ENCODE peak calls at places on chromosome 10, in four cellular contexts. One of them, this sample, is unnamed.

GRCh38 chr10:74121368-74121767 is 29.3 kb downstream of the AP3M1 start:
- DNase-seq in NT2/D1: no peak
- DNase-seq in HCT116: no peak
- DNase-seq in neuronal stem cell: no peak
- DNase-seq in this sample: no peak

GRCh38 chr10:44979281-44980181 is 922 bp upstream of the DEPP1 start:
- DNase-seq in NT2/D1: no peak
- DNase-seq in HCT116: no peak
- DNase-seq in neuronal stem cell: no peak
- DNase-seq in this sample: no peak

GRCh38 chr10:86711957-86712708 is 43.8 kb downstream of the LDB3 start:
- DNase-seq in NT2/D1: peak
- DNase-seq in HCT116: no peak
- DNase-seq in neuronal stem cell: peak
- DNase-seq in this sample: no peak

GRCh38 chr10:20248309-20248708 is 432.1 kb downstream of the PLXDC2 start:
- DNase-seq in NT2/D1: no peak
- DNase-seq in HCT116: no peak
- DNase-seq in neuronal stem cell: no peak
- DNase-seq in this sample: no peak

GRCh38 chr10:46094931-46095755 is 49.1 kb upstream of the MSMB start:
- DNase-seq in NT2/D1: no peak
- DNase-seq in HCT116: no peak
- DNase-seq in neuronal stem cell: no peak
- DNase-seq in this sample: no peak

GRCh38 chr10:117552156-117552620 is 9.6 kb downstream of the EMX2 start:
- DNase-seq in NT2/D1: no peak
- DNase-seq in HCT116: no peak
- DNase-seq in neuronal stem cell: no peak
- DNase-seq in this sample: no peak

GRCh38 chr10:85927952-85928677 is 438.5 kb downstream of the GRID1 start:
- DNase-seq in NT2/D1: no peak
- DNase-seq in HCT116: no peak
- DNase-seq in neuronal stem cell: no peak
- DNase-seq in this sample: no peak

GRCh38 chr10:13354783-13355182 is 6.7 kb upstream of the SEPHS1 start:
- DNase-seq in NT2/D1: no peak
- DNase-seq in HCT116: no peak
- DNase-seq in neuronal stem cell: no peak
- DNase-seq in this sample: no peak

GRCh38 chr10:30769361-30769760 is 139.8 kb upstream of the LYZL2 start:
- DNase-seq in NT2/D1: no peak
- DNase-seq in HCT116: no peak
- DNase-seq in neuronal stem cell: no peak
- DNase-seq in this sample: no peak

GRCh38 chr10:118918689-118919088 is 110.8 kb upstream of the NANOS1 start:
- DNase-seq in NT2/D1: no peak
- DNase-seq in HCT116: no peak
- DNase-seq in neuronal stem cell: no peak
- DNase-seq in this sample: no peak

GRCh38 chr10:78358982-78359381 is 325.3 kb downstream of the RPS24 start:
- DNase-seq in NT2/D1: no peak
- DNase-seq in HCT116: no peak
- DNase-seq in neuronal stem cell: no peak
- DNase-seq in this sample: no peak

GRCh38 chr10:71081912-71082311 is 130.5 kb upstream of the UNC5B start:
- DNase-seq in NT2/D1: no peak
- DNase-seq in HCT116: no peak
- DNase-seq in neuronal stem cell: no peak
- DNase-seq in this sample: no peak

GRCh38 chr10:25875555-25876165 is 58.4 kb upstream of the MYO3A start:
- DNase-seq in NT2/D1: peak
- DNase-seq in HCT116: peak
- DNase-seq in neuronal stem cell: peak
- DNase-seq in this sample: peak

GRCh38 chr10:101047268-101047667 is 14.5 kb upstream of the KAZALD1 start:
- DNase-seq in NT2/D1: no peak
- DNase-seq in HCT116: no peak
- DNase-seq in neuronal stem cell: no peak
- DNase-seq in this sample: no peak

GRCh38 chr10:10532274-10532673 is 485.4 kb upstream of the CELF2 start:
- DNase-seq in NT2/D1: no peak
- DNase-seq in HCT116: no peak
- DNase-seq in neuronal stem cell: no peak
- DNase-seq in this sample: no peak

GRCh38 chr10:58512470-58513188 is at the start of gene BICC1:
- DNase-seq in NT2/D1: no peak
- DNase-seq in HCT116: no peak
- DNase-seq in neuronal stem cell: peak
- DNase-seq in this sample: no peak

GRCh38 chr10:16779375-16779774 is 37.8 kb downstream of the RSU1 start:
- DNase-seq in NT2/D1: no peak
- DNase-seq in HCT116: no peak
- DNase-seq in neuronal stem cell: no peak
- DNase-seq in this sample: no peak

GRCh38 chr10:86829472-86829871 is 73.1 kb downstream of the BMPR1A start:
- DNase-seq in NT2/D1: no peak
- DNase-seq in HCT116: no peak
- DNase-seq in neuronal stem cell: no peak
- DNase-seq in this sample: no peak

GRCh38 chr10:90148121-90148855 is 446.9 kb downstream of the KIF20B start:
- DNase-seq in NT2/D1: peak
- DNase-seq in HCT116: peak
- DNase-seq in neuronal stem cell: peak
- DNase-seq in this sample: no peak

GRCh38 chr10:6064119-6064518 is 2.0 kb upstream of the IL2RA start:
- DNase-seq in NT2/D1: no peak
- DNase-seq in HCT116: no peak
- DNase-seq in neuronal stem cell: no peak
- DNase-seq in this sample: no peak

GRCh38 chr10:132941640-132942051 is 724 bp downstream of the CFAP46 start:
- DNase-seq in NT2/D1: no peak
- DNase-seq in HCT116: no peak
- DNase-seq in neuronal stem cell: no peak
- DNase-seq in this sample: no peak

GRCh38 chr10:94630017-94630688 is 53.4 kb upstream of the CYP2C18 start:
- DNase-seq in NT2/D1: no peak
- DNase-seq in HCT116: peak
- DNase-seq in neuronal stem cell: peak
- DNase-seq in this sample: no peak

GRCh38 chr10:45589009-45589408 is 83.6 kb downstream of the ZFAND4 start:
- DNase-seq in NT2/D1: no peak
- DNase-seq in HCT116: no peak
- DNase-seq in neuronal stem cell: no peak
- DNase-seq in this sample: no peak

GRCh38 chr10:96626795-96627194 is 40.0 kb upstream of the TM9SF3 start:
- DNase-seq in NT2/D1: no peak
- DNase-seq in HCT116: no peak
- DNase-seq in neuronal stem cell: no peak
- DNase-seq in this sample: no peak

GRCh38 chr10:21547246-21547645 is 13.2 kb downstream of the MLLT10 start:
- DNase-seq in NT2/D1: no peak
- DNase-seq in HCT116: no peak
- DNase-seq in neuronal stem cell: no peak
- DNase-seq in this sample: no peak

GRCh38 chr10:72426982-72427381 is 72.3 kb upstream of the DNAJB12 start:
- DNase-seq in NT2/D1: no peak
- DNase-seq in HCT116: no peak
- DNase-seq in neuronal stem cell: peak
- DNase-seq in this sample: no peak

GRCh38 chr10:119090026-119090808 is 9.6 kb upstream of the EIF3A start:
- DNase-seq in NT2/D1: no peak
- DNase-seq in HCT116: no peak
- DNase-seq in neuronal stem cell: no peak
- DNase-seq in this sample: no peak

GRCh38 chr10:102449321-102450123 is 1.8 kb downstream of the C10orf95 start:
- DNase-seq in NT2/D1: no peak
- DNase-seq in HCT116: peak
- DNase-seq in neuronal stem cell: no peak
- DNase-seq in this sample: no peak

GRCh38 chr10:51867956-51868355 is 168.6 kb upstream of the CSTF2T start:
- DNase-seq in NT2/D1: no peak
- DNase-seq in HCT116: no peak
- DNase-seq in neuronal stem cell: no peak
- DNase-seq in this sample: no peak

GRCh38 chr10:95850791-95851190 is 57.0 kb upstream of the CC2D2B start:
- DNase-seq in NT2/D1: no peak
- DNase-seq in HCT116: no peak
- DNase-seq in neuronal stem cell: no peak
- DNase-seq in this sample: no peak

GRCh38 chr10:122310311-122311050 is 39.4 kb downstream of the BTBD16 start:
- DNase-seq in NT2/D1: no peak
- DNase-seq in HCT116: no peak
- DNase-seq in neuronal stem cell: no peak
- DNase-seq in this sample: no peak

GRCh38 chr10:122306744-122307143 is 35.6 kb downstream of the BTBD16 start:
- DNase-seq in NT2/D1: no peak
- DNase-seq in HCT116: no peak
- DNase-seq in neuronal stem cell: no peak
- DNase-seq in this sample: no peak

GRCh38 chr10:122307669-122308486 is 36.8 kb downstream of the BTBD16 start:
- DNase-seq in NT2/D1: no peak
- DNase-seq in HCT116: peak
- DNase-seq in neuronal stem cell: no peak
- DNase-seq in this sample: no peak

GRCh38 chr10:122306282-122306681 is 35.2 kb downstream of the BTBD16 start:
- DNase-seq in NT2/D1: no peak
- DNase-seq in HCT116: no peak
- DNase-seq in neuronal stem cell: no peak
- DNase-seq in this sample: no peak

DNA sequence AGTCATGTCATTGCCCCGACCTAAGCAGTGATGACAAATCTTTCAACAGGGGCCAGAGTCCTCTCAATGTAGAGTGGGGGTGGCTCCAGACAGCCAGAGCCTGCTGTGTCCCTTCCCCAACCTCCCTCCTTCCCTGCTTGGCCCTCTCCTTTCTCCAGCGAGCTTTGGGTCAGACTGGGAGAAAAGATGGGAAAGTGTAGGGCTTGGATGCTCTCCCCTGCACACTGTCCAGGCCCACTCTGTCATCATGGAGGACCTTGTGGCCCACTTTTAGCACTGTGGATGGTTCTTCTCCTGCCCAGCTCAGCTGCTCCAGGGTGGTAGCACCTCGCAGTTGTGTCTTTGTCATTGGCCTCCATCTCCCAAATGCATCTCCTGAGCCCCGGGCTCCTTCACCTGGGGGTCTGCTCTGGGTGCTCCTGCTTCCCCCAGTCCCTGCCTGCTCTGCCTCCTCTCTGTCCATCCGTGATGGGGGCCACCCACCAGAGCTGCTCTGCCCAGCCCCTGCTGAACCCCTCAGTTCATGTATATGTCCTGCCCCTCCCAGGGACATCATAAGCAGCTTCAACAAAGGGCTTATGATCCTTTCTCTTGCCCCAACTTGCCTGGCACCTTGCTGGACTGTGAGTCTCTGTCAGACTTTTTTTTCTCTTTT is 37.5 kb downstream of the BTBD16 start:
- DNase-seq in NT2/D1: no peak
- DNase-seq in HCT116: no peak
- DNase-seq in neuronal stem cell: no peak
- DNase-seq in this sample: no peak
- H3K9ac ChIP-seq in NT2/D1: no peak
- H3K9ac ChIP-seq in HCT116: peak
- H3K9ac ChIP-seq in neuronal stem cell: no peak
- H3K9ac ChIP-seq in this sample: no peak

GRCh38 chr10:103582331-103583123 is 89.0 kb downstream of the NEURL1 start:
- DNase-seq in NT2/D1: no peak
- DNase-seq in HCT116: no peak
- DNase-seq in neuronal stem cell: no peak
- DNase-seq in this sample: no peak

GRCh38 chr10:103584216-103585010 is 90.9 kb downstream of the NEURL1 start:
- DNase-seq in NT2/D1: no peak
- DNase-seq in HCT116: no peak
- DNase-seq in neuronal stem cell: no peak
- DNase-seq in this sample: no peak

GRCh38 chr10:103585011-103585405 is 91.5 kb downstream of the NEURL1 start:
- DNase-seq in NT2/D1: no peak
- DNase-seq in HCT116: no peak
- DNase-seq in neuronal stem cell: no peak
- DNase-seq in this sample: no peak

GRCh38 chr10:103581499-103581898 is 88.0 kb downstream of the NEURL1 start:
- DNase-seq in NT2/D1: no peak
- DNase-seq in HCT116: no peak
- DNase-seq in neuronal stem cell: no peak
- DNase-seq in this sample: no peak

DNA sequence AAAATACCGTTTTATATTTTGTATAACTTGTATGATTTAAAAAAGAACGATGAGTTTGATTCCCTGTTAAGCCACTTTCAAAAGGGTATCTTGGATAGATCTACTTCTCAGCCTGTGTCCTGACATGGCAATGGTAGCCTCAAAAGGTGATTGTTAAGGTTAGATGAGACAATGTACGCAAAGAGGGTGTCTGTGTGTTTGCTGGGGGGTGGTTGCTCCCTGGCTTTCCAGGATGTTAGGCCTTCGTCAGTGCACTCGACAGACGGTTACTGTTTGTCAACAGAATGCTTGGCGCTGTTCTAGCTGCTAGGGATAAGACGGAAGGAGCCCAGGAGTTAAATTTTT is 90.3 kb downstream of the NEURL1 start:
- DNase-seq in NT2/D1: no peak
- DNase-seq in HCT116: no peak
- DNase-seq in neuronal stem cell: no peak
- DNase-seq in this sample: no peak
- H3K9ac ChIP-seq in NT2/D1: no peak
- H3K9ac ChIP-seq in HCT116: no peak
- H3K9ac ChIP-seq in neuronal stem cell: no peak
- H3K9ac ChIP-seq in this sample: no peak

DNA sequence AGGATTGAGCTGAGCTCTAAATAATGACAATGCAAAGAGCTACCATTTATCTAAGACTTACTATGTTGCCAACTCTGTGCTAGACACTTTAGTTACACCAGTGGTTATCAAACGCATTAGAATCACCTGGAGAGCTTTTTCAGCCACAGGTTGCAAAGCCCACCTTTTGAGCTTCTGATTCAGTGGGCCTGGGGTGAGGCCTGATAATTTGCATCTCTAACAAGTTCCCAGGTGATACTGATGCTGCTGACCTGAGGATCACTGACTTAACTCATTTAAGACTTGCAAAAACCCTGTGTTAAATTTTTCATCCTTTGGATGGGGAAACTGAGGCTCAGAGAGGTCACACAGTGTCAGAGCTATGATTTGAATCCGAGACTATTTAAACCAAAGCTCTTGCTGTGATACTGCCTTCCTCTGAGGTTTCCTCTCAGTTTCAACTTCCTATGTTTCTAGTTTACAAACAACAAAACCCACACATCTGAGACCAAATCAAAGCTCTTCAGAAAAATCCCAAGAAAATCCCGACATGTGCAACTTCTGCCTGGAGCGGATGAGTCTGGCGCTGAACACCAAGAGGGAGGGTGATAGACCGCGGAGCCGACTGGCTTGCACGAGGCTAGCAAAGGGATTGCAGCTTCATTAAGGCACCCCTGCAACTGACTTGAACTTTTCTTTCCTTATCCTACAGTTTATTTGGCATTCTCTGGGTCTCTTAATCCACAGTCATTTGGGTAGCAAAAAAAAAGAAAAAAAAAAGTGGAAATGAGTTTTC is 124.9 kb downstream of the CYP26A1 start:
- DNase-seq in NT2/D1: no peak
- DNase-seq in HCT116: no peak
- DNase-seq in neuronal stem cell: no peak
- DNase-seq in this sample: no peak
- H3K9ac ChIP-seq in NT2/D1: no peak
- H3K9ac ChIP-seq in HCT116: no peak
- H3K9ac ChIP-seq in neuronal stem cell: no peak
- H3K9ac ChIP-seq in this sample: no peak

GRCh38 chr10:120553911-120554310 is 96.9 kb downstream of the PLPP4 start:
- DNase-seq in NT2/D1: no peak
- DNase-seq in HCT116: no peak
- DNase-seq in neuronal stem cell: no peak
- DNase-seq in this sample: no peak
- H3K9ac ChIP-seq in NT2/D1: no peak
- H3K9ac ChIP-seq in HCT116: no peak
- H3K9ac ChIP-seq in neuronal stem cell: no peak
- H3K9ac ChIP-seq in this sample: no peak

This sample was measured in SK-N-MC.